ENCODE peak calls at places on chromosome 5, in four cellular contexts. G is HepG2, J is upper lobe of left lung, H is A549. V is an unnamed sample.

GRCh38 chr5:90112293-90112692 is 297.3 kb downstream of the CETN3 start:
- ATAC-seq in J (no peak), G (no peak), H (no peak), V (no peak)

GRCh38 chr5:158884827-158885512 is 214.7 kb downstream of the EBF1 start:
- ATAC-seq in H (no peak), J (no peak), G (no peak), V (no peak)

GRCh38 chr5:35794688-35795375 is 61.9 kb upstream of the IL7R start:
- ATAC-seq in G (no peak), H (no peak), J (no peak), V (no peak)

GRCh38 chr5:149140197-149141002 is 893 bp upstream of the ABLIM3 start:
- ATAC-seq in J (no peak), H (no peak), G (no peak), V (no peak)

GRCh38 chr5:26415987-26416386 is 622.4 kb downstream of the CDH9 start:
- ATAC-seq in H (no peak), J (peak; percentile 61), G (no peak), V (no peak)

GRCh38 chr5:10265245-10266109 is 15.4 kb downstream of the CCT5 start:
- ATAC-seq in G (peak; percentile 32), J (no peak), H (peak; percentile 36), V (no peak)

GRCh38 chr5:172451771-172452197 is 2.5 kb downstream of the SH3PXD2B start:
- ATAC-seq in J (no peak), H (no peak), G (no peak), V (peak; percentile 57)

GRCh38 chr5:135719428-135720063 is 114.9 kb upstream of the SLC25A48 start:
- ATAC-seq in G (no peak), H (peak; percentile 6), J (no peak), V (peak; percentile 8)

GRCh38 chr5:170338272-170338671 is 40.7 kb upstream of the LCP2 start:
- ATAC-seq in H (no peak), G (no peak), J (no peak), V (no peak)

GRCh38 chr5:116759860-116760644 is 185.4 kb upstream of the SEMA6A start:
- ATAC-seq in G (peak; percentile 83), J (no peak), H (no peak), V (peak; percentile 85)

GRCh38 chr5:10762178-10762775 is 1.2 kb upstream of the DAP start:
- ATAC-seq in H (no peak), J (no peak), G (no peak), V (no peak)

GRCh38 chr5:72506150-72506549 is 1.1 kb downstream of the ZNF366 start:
- ATAC-seq in J (no peak), H (no peak), G (no peak), V (no peak)

GRCh38 chr5:72507360-72508238 is at the start of gene ZNF366:
- ATAC-seq in H (no peak), J (no peak), G (no peak), V (no peak)

GRCh38 chr5:72503888-72504491 is 3.2 kb downstream of the ZNF366 start:
- ATAC-seq in J (peak; percentile 57), G (no peak), H (peak; percentile 34), V (peak; percentile 24)

GRCh38 chr5:72505539-72505938 is 1.7 kb downstream of the ZNF366 start:
- ATAC-seq in J (no peak), G (no peak), H (no peak), V (no peak)

DNA sequence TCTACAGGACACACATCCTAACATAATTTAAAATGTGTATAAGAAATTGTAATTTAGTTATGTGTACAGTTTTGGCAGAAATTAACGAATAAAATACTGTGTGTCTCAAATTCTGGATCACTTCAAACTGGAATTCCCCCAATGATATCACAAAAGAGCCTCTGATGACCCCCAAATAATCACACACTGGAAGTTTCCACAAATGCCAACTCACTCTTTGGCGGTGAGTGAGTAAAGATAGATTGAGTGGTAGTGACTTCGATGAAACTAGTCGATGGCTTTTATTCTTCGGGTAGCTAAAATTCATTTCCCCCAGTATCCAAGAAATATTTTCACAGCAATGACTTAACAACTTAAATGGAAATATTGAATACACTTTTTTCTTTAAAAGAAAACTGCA is 2.2 kb downstream of the ZNF366 start:
- ATAC-seq in H (no peak), J (no peak), G (no peak), V (no peak)
- H3K4me3 ChIP-seq in H (no peak overlapping the region), J (peak overlapping the region; percentile 36), G (no peak overlapping the region), V (no peak overlapping the region)

DNA sequence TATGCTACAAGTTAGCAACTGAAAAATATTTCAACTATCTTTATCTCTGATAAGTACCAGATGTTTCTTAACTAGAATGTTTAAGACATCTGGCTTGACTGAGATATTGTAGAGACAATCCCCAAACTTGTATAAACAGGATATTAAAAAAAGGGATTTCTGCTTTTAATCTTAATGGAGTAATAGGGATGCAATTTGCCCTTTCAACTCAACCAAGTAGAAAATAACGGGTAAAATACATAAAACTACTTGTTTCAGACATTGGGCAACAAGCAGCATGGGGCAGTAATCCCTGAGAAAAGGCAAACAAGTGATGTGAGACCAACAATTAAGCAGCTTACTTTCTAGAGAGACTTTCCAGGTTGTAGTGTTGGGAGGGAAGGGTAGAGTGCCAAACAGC is 9.4 kb upstream of the ADAMTS12 start:
- ATAC-seq in G (no peak), H (no peak), J (no peak), V (no peak)
- TF ChIP-seq EP300 in G (no peak), H (no peak), J (no peak), V (no peak)

DNA sequence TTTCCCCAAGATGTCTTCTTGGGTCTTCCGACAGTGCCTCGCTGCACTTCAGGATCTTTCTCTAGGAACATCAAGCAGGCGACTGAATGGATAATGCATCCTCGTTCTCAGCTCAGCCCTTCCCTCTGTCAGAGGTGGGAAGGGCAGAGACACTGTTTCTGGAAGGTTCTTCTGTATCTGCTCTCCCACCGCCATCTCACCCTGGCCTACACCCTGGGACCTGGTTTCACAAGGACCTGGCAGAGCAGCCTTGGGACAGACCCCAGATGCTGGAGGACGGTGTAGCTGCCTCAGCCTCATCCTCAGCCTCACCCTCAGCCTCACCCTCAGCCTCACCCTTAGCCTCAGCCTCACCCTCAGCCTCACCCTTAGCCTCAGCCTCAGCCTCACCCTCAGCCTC is 18.5 kb downstream of the MRPL36 start:
- ATAC-seq in H (no peak), J (no peak), G (no peak), V (no peak)
- H3K4me3 ChIP-seq in H (no peak overlapping the region), J (no peak overlapping the region), G (no peak overlapping the region), V (no peak overlapping the region)

GRCh38 chr5:76580983-76581382 is 42.2 kb downstream of the F2RL2 start:
- ATAC-seq in G (no peak), H (no peak), J (no peak), V (no peak)

GRCh38 chr5:76583163-76584047 is 39.8 kb downstream of the F2RL2 start:
- ATAC-seq in J (no peak), H (no peak), G (no peak), V (no peak)

GRCh38 chr5:76576468-76576867 is 46.7 kb downstream of the F2RL2 start:
- ATAC-seq in H (no peak), J (no peak), G (no peak), V (no peak)

GRCh38 chr5:76582252-76583162 is 40.7 kb downstream of the F2RL2 start:
- ATAC-seq in G (no peak), J (no peak), H (no peak), V (no peak)

DNA sequence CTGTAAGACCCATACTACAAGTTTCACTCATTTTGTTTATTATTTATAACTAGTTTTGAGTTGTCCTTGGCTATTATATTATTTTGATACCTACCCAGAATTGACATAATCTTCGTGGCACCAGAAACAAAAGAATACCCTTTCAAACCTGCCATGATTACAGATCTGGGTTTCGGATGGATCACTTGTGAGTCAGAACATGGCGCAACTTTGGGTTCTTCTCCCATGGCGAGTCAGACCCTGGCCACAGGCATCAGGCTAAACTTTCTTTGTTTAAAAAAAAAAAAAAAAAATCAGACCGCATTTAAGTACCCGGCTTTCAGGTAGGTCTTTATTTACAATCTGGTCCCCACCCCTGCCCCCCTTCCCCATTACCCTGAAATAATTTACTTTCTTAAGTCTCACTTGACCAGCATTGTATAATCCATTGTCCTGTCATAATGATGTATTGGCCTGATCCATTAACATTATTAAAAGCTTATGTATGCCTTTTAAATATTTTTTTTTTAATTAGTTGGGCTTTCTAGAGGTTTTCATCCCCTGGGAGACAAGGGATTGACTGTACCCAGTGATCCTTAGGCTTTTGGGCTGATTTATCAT is 43.9 kb downstream of the F2RL2 start:
- ATAC-seq in G (no peak), J (no peak), H (no peak), V (no peak)
- TF ChIP-seq EP300 in G (no peak), J (no peak), H (no peak), V (no peak)

GRCh38 chr5:72847989-72848473 is 31.6 kb downstream of the TNPO1 start:
- ATAC-seq in J (peak; percentile 96), G (peak; percentile 93), H (peak; percentile 90), V (peak; percentile 94)

GRCh38 chr5:72846483-72846882 is 30.0 kb downstream of the TNPO1 start:
- ATAC-seq in J (no peak), G (no peak), H (no peak), V (no peak)

GRCh38 chr5:72845889-72846288 is 29.4 kb downstream of the TNPO1 start:
- ATAC-seq in G (no peak), H (no peak), J (no peak), V (no peak)

GRCh38 chr5:72848474-72849428 is 32.3 kb downstream of the TNPO1 start:
- ATAC-seq in J (peak; percentile 79), G (peak; percentile 81), H (peak; percentile 62), V (peak; percentile 76)

DNA sequence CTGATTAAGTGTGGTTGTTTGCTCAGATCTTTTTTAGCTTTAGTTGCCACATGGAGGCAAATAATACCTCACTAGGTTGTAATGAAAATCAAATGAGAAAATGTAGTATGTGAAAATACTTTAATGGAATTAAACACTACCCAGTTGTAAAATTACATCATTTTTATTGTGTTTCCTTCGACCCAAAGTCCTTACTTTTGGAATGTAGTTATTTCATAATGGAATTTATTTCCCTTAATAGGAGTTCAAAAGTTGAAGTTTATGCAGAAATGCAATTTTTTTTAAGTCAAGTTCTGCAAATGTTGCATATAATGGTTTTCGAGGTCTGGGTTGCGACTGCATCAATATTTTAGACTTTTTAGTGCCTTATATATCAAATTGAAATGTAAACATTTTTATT is 31.0 kb downstream of the TNPO1 start:
- ATAC-seq in H (no peak), G (no peak), J (no peak), V (no peak)
- H3K4me3 ChIP-seq in H (peak overlapping the region; percentile 82), G (peak overlapping the region; percentile 93), J (peak overlapping the region; percentile 90), V (no peak overlapping the region)

DNA sequence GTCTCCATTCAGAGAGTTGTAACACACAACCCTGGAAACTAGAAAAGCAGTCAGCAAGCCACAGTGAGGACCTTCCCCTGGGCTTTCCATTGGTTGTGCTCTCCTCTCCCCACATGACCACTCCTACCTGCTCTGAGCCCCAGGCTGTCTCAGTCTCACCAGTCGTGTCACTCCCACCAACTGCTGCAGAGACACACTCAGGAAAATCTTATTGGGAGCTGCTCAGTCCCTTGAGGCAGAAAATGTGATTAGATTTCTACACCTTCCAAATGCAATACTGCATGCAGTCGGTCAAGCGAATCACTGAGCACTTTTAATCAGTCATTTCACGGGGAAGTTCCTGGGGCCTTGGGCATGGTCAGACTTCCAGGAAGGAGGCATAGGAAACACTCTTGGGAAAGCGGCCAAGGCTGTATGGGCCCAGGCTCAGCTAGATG is 284.2 kb upstream of the NMUR2 start:
- ATAC-seq in G (no peak), H (no peak), J (no peak), V (no peak)
- TF ChIP-seq EP300 in G (no peak), H (no peak), J (no peak), V (no peak)

V was measured in gastroesophageal sphincter.